ENCODE peak calls at places on chromosomes 3 and 15, in four cellular contexts. F, H, G and X are unnamed samples.

GRCh38 chr3:128316456-128316855 is 150.2 kb downstream of the DNAJB8 start:
- DNase-seq in F (peak), H (no peak), G (no peak), X (peak)

GRCh38 chr3:178485756-178486155 is 50.5 kb upstream of the KCNMB2 start:
- DNase-seq in F (peak), G (peak), H (no peak), X (no peak)

GRCh38 chr15:51390239-51390931 is 48.9 kb downstream of the GLDN start:
- DNase-seq in H (peak), F (no peak), G (no peak), X (no peak)

GRCh38 chr15:84859143-84859542 is 25.3 kb upstream of the SLC28A1 start:
- DNase-seq in F (no peak), G (no peak), H (no peak), X (no peak)

GRCh38 chr3:125683067-125683844 is 88.0 kb upstream of the OSBPL11 start:
- DNase-seq in H (no peak), F (no peak), G (no peak), X (no peak)

GRCh38 chr3:127970966-127971592 is 56.0 kb downstream of the KBTBD12 start:
- DNase-seq in G (peak), F (peak), H (peak), X (peak)

GRCh38 chr3:140277886-140278285 is 342.9 kb downstream of the CLSTN2 start:
- DNase-seq in F (no peak), G (no peak), H (no peak), X (no peak)

GRCh38 chr15:51680316-51680715 is 987 bp upstream of the SCG3 start:
- DNase-seq in G (no peak), H (no peak), F (no peak), X (no peak)

GRCh38 chr3:194664857-194665256 is 7.1 kb downstream of the LSG1 start:
- DNase-seq in H (no peak), G (peak), F (no peak), X (no peak)

GRCh38 chr3:196624008-196624790 is 15.3 kb upstream of the NRROS start:
- DNase-seq in G (no peak), F (no peak), H (peak), X (peak)

GRCh38 chr15:31084176-31084575 is 17.3 kb downstream of the TRPM1 start:
- DNase-seq in H (no peak), G (no peak), F (no peak), X (no peak)

GRCh38 chr3:125128861-125129501 is 73.2 kb upstream of the HEG1 start:
- DNase-seq in H (no peak), F (peak), G (peak), X (no peak)

GRCh38 chr3:161217496-161217895 is 3.6 kb upstream of the NMD3 start:
- DNase-seq in G (peak), H (no peak), F (peak), X (no peak)

GRCh38 chr3:49900491-49901153 is 3.1 kb downstream of the MST1R start:
- DNase-seq in F (peak), H (no peak), G (no peak), X (no peak)

GRCh38 chr3:133437391-133438093 is 37.7 kb downstream of the BFSP2 start:
- DNase-seq in H (no peak), F (no peak), G (no peak), X (no peak)
- TF ChIP-seq CTCF in H (no peak), F (peak), G (peak), X (no peak)

DNA sequence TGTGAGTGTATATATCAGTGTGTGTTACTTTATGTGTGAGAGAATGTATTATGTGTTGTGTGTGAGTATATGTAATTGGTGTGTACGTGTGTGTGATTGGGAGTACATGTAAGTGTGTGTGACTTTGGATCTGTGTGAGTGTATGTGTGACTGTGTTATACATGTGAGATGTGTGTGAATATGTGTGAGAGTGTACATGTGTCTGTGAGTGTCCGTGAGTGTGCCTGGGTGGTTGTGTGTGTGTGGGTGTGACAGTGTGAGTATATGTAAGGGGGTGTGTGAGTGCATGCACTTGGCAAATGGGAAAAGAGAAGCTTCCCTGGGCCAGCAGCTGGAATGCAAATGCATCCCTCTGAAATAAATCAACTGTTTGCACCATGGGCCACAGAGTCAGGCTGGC is 63.6 kb downstream of the MINAR1 start:
- DNase-seq in F (no peak), H (no peak), G (no peak), X (no peak)
- TF ChIP-seq CTCF in F (no peak), H (no peak), G (no peak), X (no peak)

GRCh38 chr15:101122266-101122665 is 129.6 kb downstream of the CHSY1 start:
- DNase-seq in G (no peak), F (no peak), H (no peak), X (no peak)

GRCh38 chr15:101120961-101121360 is 130.9 kb downstream of the CHSY1 start:
- DNase-seq in G (no peak), H (no peak), F (no peak), X (no peak)

GRCh38 chr15:101120473-101120872 is 131.4 kb downstream of the CHSY1 start:
- DNase-seq in G (no peak), F (no peak), H (no peak), X (no peak)

GRCh38 chr15:101122806-101123205 is 129.0 kb downstream of the CHSY1 start:
- DNase-seq in F (no peak), H (no peak), G (no peak), X (no peak)

DNA sequence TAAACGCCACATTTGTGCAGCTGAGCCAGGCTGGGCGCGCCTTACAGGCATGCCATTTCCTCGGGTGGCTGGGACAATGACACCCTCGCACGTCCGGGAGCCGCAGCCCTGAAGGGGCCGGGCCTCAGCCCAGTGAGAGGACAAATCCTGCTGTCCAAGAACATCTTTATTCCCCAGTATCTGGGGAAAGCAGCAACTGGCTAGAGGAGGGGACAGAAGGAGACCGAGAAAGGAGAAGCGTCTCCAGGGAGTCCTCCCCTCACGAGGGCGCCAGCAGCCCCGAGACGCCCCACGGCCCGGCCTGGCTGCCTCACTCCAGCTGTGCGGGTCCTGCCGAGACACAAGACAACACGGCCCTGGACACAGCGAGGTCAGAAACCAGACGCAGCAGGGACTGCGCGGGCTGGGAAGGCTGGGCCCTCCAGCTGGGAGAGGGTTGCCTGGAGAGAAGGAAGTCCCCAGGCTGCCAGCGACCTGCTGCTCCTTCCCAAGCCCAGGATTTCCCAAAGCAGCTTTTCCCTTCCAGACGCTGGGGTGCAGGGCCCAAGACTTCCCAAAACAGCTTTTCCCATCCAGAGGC is 130.2 kb downstream of the CHSY1 start:
- DNase-seq in F (peak), H (peak), G (peak), X (peak)
- TF ChIP-seq CTCF in F (peak), H (peak), G (peak), X (no peak)

GRCh38 chr3:52792413-52792812 is 2.2 kb upstream of the ITIH3 start:
- DNase-seq in H (no peak), F (no peak), G (no peak), X (no peak)
- TF ChIP-seq CTCF in H (no peak), F (no peak), G (peak), X (no peak)